ENCODE peak calls at places on chromosomes 11 and 22, in five cellular contexts. C is mammary epithelial cell; I is CD4-positive, alpha-beta T cell; X is esophagus squamous epithelium; T is CD8-positive, alpha-beta T cell. E is an unnamed sample.

GRCh38 chr11:134560066-134560465 is 148.0 kb upstream of the B3GAT1 start:
- DNase-seq in C (no peak), I (no peak), X (no peak), T (no peak), E (peak)

GRCh38 chr22:20637740-20638139 is 130.3 kb downstream of the MED15 start:
- DNase-seq in C (no peak), I (no peak), X (no peak), T (no peak), E (no peak)

GRCh38 chr11:76270387-76270786 is 64.1 kb upstream of the WNT11 start:
- DNase-seq in C (no peak), I (no peak), X (no peak), T (no peak), E (no peak)

GRCh38 chr22:26547426-26547825 is 35.2 kb upstream of the TFIP11 start:
- DNase-seq in C (peak), I (no peak), X (no peak), T (peak), E (no peak)

GRCh38 chr11:10355257-10355661 is 50.4 kb downstream of the ADM start:
- DNase-seq in C (peak), I (no peak), X (no peak), T (no peak), E (no peak)

GRCh38 chr11:109856958-109857357 is 236.2 kb upstream of the ZC3H12C start:
- DNase-seq in C (no peak), I (no peak), X (no peak), T (no peak), E (no peak)

GRCh38 chr22:37419916-37420655 is 7.2 kb downstream of the ELFN2 start:
- DNase-seq in C (peak), I (no peak), X (no peak), T (peak), E (peak)

GRCh38 chr11:109071712-109072524 is 350.1 kb upstream of the C11orf87 start:
- DNase-seq in C (peak), I (no peak), X (no peak), T (no peak), E (no peak)

GRCh38 chr11:87036756-87037449 is 831 bp upstream of the TMEM135 start:
- DNase-seq in C (no peak), I (no peak), X (no peak), T (no peak), E (no peak)

GRCh38 chr11:14380947-14381555 is 22.1 kb upstream of the RRAS2 start:
- DNase-seq in C (peak), I (peak), X (no peak), T (peak), E (peak)

GRCh38 chr22:40418366-40419201 is 48.2 kb downstream of the SGSM3 start:
- DNase-seq in C (no peak), I (no peak), X (no peak), T (peak), E (peak)

GRCh38 chr11:36478700-36479329 is 31.3 kb downstream of the TRAF6 start:
- DNase-seq in C (peak), I (no peak), X (no peak), T (peak), E (no peak)

GRCh38 chr11:61883327-61883726 is 8.0 kb downstream of the FADS3 start:
- DNase-seq in C (no peak), I (no peak), X (no peak), T (no peak), E (no peak)

GRCh38 chr22:30301995-30302809 is 12.9 kb upstream of the CASTOR1 start:
- DNase-seq in C (peak), I (no peak), X (no peak), T (no peak), E (peak)

GRCh38 chr11:9615031-9615451 is 41.6 kb downstream of the WEE1 start:
- DNase-seq in C (no peak), I (no peak), X (no peak), T (no peak), E (no peak)

GRCh38 chr11:363948-364761 is 5.1 kb upstream of the B4GALNT4 start:
- DNase-seq in C (peak), I (peak), X (no peak), T (peak), E (peak)

GRCh38 chr11:789951-790350 is at the start of gene CEND1:
- DNase-seq in C (no peak), I (no peak), X (no peak), T (peak), E (no peak)

GRCh38 chr11:120688166-120688565 is 176.6 kb downstream of the GRIK4 start:
- DNase-seq in C (no peak), I (no peak), X (no peak), T (no peak), E (no peak)

GRCh38 chr11:128776434-128777284 is 82.8 kb downstream of the FLI1 start:
- DNase-seq in C (no peak), I (peak), X (no peak), T (peak), E (peak)

GRCh38 chr11:76629133-76629852 is 41.3 kb downstream of the LRRC32 start:
- DNase-seq in C (no peak), I (no peak), X (no peak), T (no peak), E (peak)

GRCh38 chr22:32476286-32476685 is 1.7 kb downstream of the FBXO7 start:
- DNase-seq in C (no peak), I (no peak), X (no peak), T (no peak), E (no peak)

GRCh38 chr22:25563757-25564319 is 637 bp upstream of the GRK3 start:
- DNase-seq in C (peak), I (no peak), X (no peak), T (peak), E (no peak)

GRCh38 chr11:115929618-115930129 is 425.5 kb upstream of the CADM1 start:
- DNase-seq in C (no peak), I (no peak), X (no peak), T (no peak), E (no peak)

GRCh38 chr11:10568486-10568941 is at the start of gene LYVE1:
- DNase-seq in C (no peak), I (no peak), X (no peak), T (no peak), E (no peak)

GRCh38 chr22:23894710-23895598 is 771 bp downstream of the MIF start:
- DNase-seq in C (peak), I (peak), X (peak), T (peak), E (peak)

GRCh38 chr11:130448416-130449068 is at the start of gene ADAMTS15:
- DNase-seq in C (peak), I (no peak), X (no peak), T (no peak), E (peak)

GRCh38 chr11:69680688-69681087 is 5.5 kb upstream of the LTO1 start:
- DNase-seq in C (no peak), I (no peak), X (no peak), T (no peak), E (no peak)

GRCh38 chr22:40396882-40397281 is 26.5 kb downstream of the SGSM3 start:
- DNase-seq in C (peak), I (no peak), X (no peak), T (no peak), E (no peak)

GRCh38 chr11:132353255-132353654 is 982.8 kb downstream of the NTM start:
- DNase-seq in C (no peak), I (no peak), X (no peak), T (no peak), E (no peak)

GRCh38 chr11:102085864-102086551 is 24.2 kb upstream of the YAP1 start:
- DNase-seq in C (no peak), I (no peak), X (no peak), T (no peak), E (no peak)

GRCh38 chr11:2929511-2929879 is 275 bp upstream of the PHLDA2 start:
- DNase-seq in C (peak), I (no peak), X (no peak), T (no peak), E (peak)

GRCh38 chr11:72224587-72225410 is at the start of gene INPPL1:
- DNase-seq in C (peak), I (peak), X (no peak), T (peak), E (peak)

GRCh38 chr22:46449116-46449691 is 88.2 kb downstream of the CELSR1 start:
- DNase-seq in C (no peak), I (no peak), X (no peak), T (no peak), E (no peak)

GRCh38 chr22:22374163-22374562 is 129.6 kb downstream of the VPREB1 start:
- DNase-seq in C (no peak), I (no peak), X (no peak), T (no peak), E (no peak)

GRCh38 chr11:70860855-70861254 is 391.5 kb downstream of the SHANK2 start:
- DNase-seq in C (no peak), I (no peak), X (no peak), T (no peak), E (no peak)

GRCh38 chr11:134272381-134273316 is 3.5 kb upstream of the GLB1L3 start:
- DNase-seq in C (no peak), I (no peak), X (no peak), T (no peak), E (peak)

GRCh38 chr22:23400286-23400981 is 179.7 kb downstream of the IGLL1 start:
- DNase-seq in C (no peak), I (no peak), X (no peak), T (no peak), E (no peak)

DNA sequence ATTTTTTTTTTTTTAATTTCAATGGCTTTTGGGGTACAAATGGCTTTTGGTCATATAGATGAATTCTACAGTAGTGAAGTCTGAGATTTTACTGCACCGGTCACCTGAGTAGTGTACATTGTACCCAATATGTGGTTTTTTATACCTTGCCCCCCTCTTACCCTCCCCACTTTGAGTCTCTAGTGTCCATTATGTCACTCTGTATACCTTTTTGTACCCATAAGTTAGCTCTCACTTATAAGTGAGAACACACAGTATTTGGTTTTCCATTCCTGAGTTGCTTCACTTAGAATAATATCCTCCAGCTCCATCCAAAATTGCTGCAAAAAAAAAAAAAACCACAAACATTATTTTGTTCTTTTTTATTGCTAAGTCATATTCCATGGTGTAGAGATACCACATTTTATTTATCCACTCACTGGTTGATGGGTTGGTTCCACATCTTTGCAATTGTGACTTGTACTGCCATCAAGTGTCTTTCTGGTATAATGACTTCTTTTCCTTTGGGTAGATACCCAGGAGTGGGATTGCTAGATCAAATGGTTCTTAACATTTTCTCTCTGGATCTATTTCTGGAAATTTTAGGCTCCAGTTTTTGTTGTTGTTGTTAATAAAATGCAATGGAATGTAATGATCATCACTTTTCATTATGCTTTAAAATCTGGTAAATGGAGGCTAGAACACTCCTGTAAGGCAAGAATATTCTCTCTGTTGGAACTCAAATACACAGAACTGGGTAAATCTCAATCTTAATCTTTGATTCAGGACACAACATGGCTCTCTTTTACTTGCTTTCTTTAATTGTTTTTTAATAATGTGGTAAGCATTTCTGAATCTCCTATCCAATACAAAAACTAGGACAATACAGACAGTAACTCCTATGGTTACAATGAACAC is 10.3 kb downstream of the NEAT1 start:
- DNase-seq in C (peak), I (no peak), X (no peak), T (no peak), E (no peak)
- TF ChIP-seq CTCF in C (peak), I (peak), X (peak), T (peak), E (no peak)

GRCh38 chr11:45754261-45754709 is 50.7 kb upstream of the SLC35C1 start:
- DNase-seq in C (no peak), I (no peak), X (no peak), T (no peak), E (peak)
- H3K27ac ChIP-seq in C (no peak), I (no peak), X (no peak), T (no peak), E (no peak)

GRCh38 chr22:44729391-44730012 is 22.9 kb upstream of the ARHGAP8 start:
- DNase-seq in C (no peak), I (no peak), X (no peak), T (no peak), E (peak)
- TF ChIP-seq CTCF in C (no peak), I (no peak), X (no peak), T (no peak), E (peak)

GRCh38 chr22:19579113-19579811 is 55.1 kb upstream of the CLDN5 start:
- DNase-seq in C (no peak), I (no peak), X (no peak), T (no peak), E (no peak)
- H3K27ac ChIP-seq in C (no peak), I (no peak), X (peak), T (no peak), E (peak)

GRCh38 chr11:26753738-26754504 is 32.1 kb upstream of the SLC5A12 start:
- DNase-seq in C (peak), I (no peak), X (no peak), T (no peak), E (peak)
- TF ChIP-seq CTCF in C (peak), I (no peak), X (peak), T (no peak), E (peak)

DNA sequence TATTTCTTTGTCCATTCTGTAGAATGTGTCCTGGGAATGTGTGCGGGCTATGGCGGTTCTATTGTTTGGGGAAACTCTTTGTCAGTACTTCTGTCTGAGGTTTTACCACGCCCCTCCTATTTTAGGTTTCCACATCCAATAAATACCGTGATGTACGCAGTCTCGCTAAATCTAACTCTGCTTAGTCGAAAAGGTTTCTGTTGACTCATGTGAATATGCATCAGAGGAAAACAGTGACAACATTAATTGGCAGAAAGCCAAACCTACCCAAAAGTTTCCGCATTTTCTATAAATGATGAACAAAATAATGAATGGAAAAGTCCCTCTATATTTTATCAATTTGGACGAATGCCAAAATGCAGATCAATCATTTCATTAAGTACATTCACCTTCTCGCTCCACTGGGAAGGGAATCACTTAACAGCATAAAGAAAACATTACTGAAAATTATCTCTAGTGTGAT is 143.4 kb downstream of the MAML2 start:
- DNase-seq in C (no peak), I (no peak), X (no peak), T (no peak), E (no peak)
- H3K27ac ChIP-seq in C (no peak), I (no peak), X (peak), T (no peak), E (peak)

GRCh38 chr11:6603287-6604080 is at the start of the genes ILK and RRP8:
- DNase-seq in C (peak), I (peak), X (peak), T (peak), E (peak)
- TF ChIP-seq CTCF in C (no peak), I (no peak), X (peak), T (no peak), E (peak)

DNA sequence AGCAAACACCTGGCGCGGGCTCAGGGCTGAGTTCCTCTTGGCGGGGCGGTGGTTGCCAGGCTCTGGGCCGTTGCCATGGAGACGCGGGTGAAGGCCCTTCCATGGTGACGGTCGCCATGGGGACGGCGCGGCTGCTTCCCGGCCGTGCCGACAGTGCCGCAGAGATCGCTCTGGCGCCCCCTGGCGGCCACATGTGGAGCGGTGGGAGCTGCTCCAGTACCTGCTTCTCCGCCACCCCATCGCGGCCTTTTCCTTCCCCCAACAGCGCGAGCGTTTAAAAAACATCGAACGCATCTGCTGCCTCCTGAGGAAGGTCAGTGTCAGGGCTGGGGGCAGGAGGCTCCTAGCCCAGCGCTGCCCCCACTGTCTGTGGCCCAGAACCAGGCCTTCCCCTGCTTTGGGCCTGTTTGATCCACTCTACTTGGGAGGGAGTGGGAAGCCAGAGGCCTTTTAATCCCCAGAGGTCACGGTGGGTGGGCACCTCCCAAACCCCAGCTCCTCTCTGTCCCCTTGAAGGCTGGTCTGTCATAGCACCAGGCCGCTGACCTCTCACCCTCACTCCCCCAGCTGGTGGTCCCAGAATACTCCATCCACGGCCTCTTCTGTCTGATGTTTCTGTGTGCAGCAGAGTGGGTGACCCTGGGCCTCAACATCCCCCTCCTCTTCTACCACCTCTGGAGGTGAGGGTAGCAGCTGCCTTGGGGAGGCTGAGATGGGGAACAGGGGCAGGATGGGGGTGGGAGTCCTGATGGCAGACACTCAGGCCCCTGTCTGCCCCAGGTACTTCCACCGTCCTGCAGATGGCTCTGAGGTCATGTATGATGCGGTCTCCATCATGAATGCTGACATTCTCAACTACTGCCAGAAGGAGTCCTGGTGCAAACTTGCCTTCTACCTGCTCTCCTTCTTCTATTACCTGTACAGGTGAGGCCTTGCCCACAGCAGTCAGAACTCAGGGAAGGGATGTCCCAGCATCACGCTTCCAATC is 4.8 kb downstream of the CNIH2 start:
- DNase-seq in C (peak), I (peak), X (peak), T (peak), E (peak)
- H3K27ac ChIP-seq in C (no peak), I (no peak), X (no peak), T (no peak), E (no peak)

GRCh38 chr22:49767355-49768062 is 60.2 kb downstream of the BRD1 start:
- DNase-seq in C (peak), I (no peak), X (no peak), T (no peak), E (peak)
- TF ChIP-seq CTCF in C (peak), I (peak), X (peak), T (peak), E (peak)

GRCh38 chr11:63978551-63979235 is 4.3 kb downstream of the COX8A start:
- DNase-seq in C (no peak), I (no peak), X (no peak), T (no peak), E (no peak)

GRCh38 chr11:63974259-63975143 is at the start of gene COX8A:
- DNase-seq in C (peak), I (peak), X (peak), T (peak), E (peak)

DNA sequence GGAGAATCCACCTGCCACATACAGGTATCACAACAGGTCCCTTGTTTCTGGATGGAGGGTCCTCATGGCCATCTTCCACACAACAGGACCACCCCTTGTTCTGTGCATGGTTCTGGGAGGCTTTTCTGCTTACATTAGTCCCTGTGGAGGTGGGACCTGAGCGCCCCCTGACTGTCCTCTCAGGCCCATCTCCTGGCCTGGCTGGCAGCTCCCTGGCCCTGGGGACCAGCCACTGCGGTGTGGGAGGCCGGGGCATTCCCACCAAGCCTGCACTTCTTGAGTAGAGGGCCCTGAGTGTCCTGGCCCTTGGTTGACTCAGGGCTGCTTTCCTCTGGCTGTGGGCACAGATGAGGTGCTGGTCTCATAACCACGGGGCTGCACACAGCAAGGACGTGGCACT is 5.0 kb downstream of the COX8A start:
- DNase-seq in C (no peak), I (no peak), X (no peak), T (no peak), E (no peak)
- H3K27ac ChIP-seq in C (no peak), I (no peak), X (peak), T (no peak), E (no peak)